ENCODE peak calls at places on chromosomes 4 and X, in six cellular contexts. L, R, K, I, Q and Y are unnamed samples.

GRCh38 chr4:147808447-147808846 is 76.6 kb downstream of the ARHGAP10 start:
- DNase-seq in K (no peak), I (no peak), Q (no peak), L (no peak), R (no peak), Y (no peak)

GRCh38 chr4:67871867-67872266 is 11.9 kb downstream of the TMPRSS11D start:
- DNase-seq in Q (no peak), R (no peak), I (no peak), K (no peak), L (no peak), Y (no peak)

GRCh38 chrX:19334945-19335626 is 8.6 kb upstream of the PDHA1 start:
- DNase-seq in K (no peak), R (no peak), I (no peak), L (no peak), Q (peak; percentile 42), Y (no peak)

GRCh38 chr4:22299678-22300077 is 216.2 kb downstream of the ADGRA3 start:
- DNase-seq in R (no peak), K (no peak), L (no peak), I (no peak), Q (no peak), Y (no peak)

GRCh38 chrX:40285876-40286275 is 188.1 kb upstream of the BCOR start:
- DNase-seq in K (no peak), Q (no peak), R (no peak), I (no peak), L (no peak), Y (no peak)

GRCh38 chrX:95889279-95889678 is 795.4 kb upstream of the DIAPH2 start:
- DNase-seq in I (no peak), L (no peak), Q (no peak), K (no peak), R (no peak), Y (no peak)

GRCh38 chr4:98430708-98431403 is 169.7 kb downstream of the RAP1GDS1 start:
- DNase-seq in K (no peak), Q (no peak), R (no peak), L (no peak), I (no peak), Y (no peak)

GRCh38 chr4:88940506-88940905 is 116.5 kb downstream of the FAM13A start:
- DNase-seq in K (no peak), Q (no peak), L (no peak), I (no peak), R (no peak), Y (no peak)

GRCh38 chr4:119040711-119041185 is 94.9 kb upstream of the MYOZ2 start:
- DNase-seq in L (no peak), K (no peak), Q (no peak), I (no peak), R (no peak), Y (no peak)

GRCh38 chrX:24982306-24982965 is 33.3 kb downstream of the ARX start:
- DNase-seq in R (no peak), Q (no peak), K (no peak), I (no peak), L (no peak), Y (no peak)

GRCh38 chrX:103666202-103667107 is 20.0 kb downstream of the MORF4L2 start:
- DNase-seq in L (no peak), I (no peak), K (no peak), R (no peak), Q (no peak), Y (no peak)

GRCh38 chr4:181168406-181168805 is 1074.8 kb upstream of the TENM3 start:
- DNase-seq in L (no peak), I (no peak), K (no peak), Q (no peak), R (no peak), Y (no peak)

GRCh38 chr4:8587469-8588195 is 4.9 kb upstream of the CPZ start:
- DNase-seq in Q (no peak), K (no peak), I (no peak), L (no peak), R (no peak), Y (no peak)

GRCh38 chr4:8276358-8277240 is 7.0 kb downstream of the HTRA3 start:
- DNase-seq in L (no peak), R (peak; percentile 90), I (peak; percentile 56), K (peak; percentile 78), Q (no peak), Y (no peak)

GRCh38 chr4:60201052-60201673 is 999.0 kb upstream of the ADGRL3 start:
- DNase-seq in R (peak; percentile 27), L (no peak), Q (peak; percentile 7), K (no peak), I (peak; percentile 21), Y (no peak)

GRCh38 chr4:132614682-132615081 is 534.4 kb upstream of the PCDH10 start:
- DNase-seq in L (no peak), Q (no peak), K (no peak), I (no peak), R (no peak), Y (no peak)

GRCh38 chrX:131308980-131309379 is 19.9 kb upstream of the IGSF1 start:
- DNase-seq in R (no peak), K (no peak), L (no peak), I (no peak), Q (no peak), Y (no peak)

GRCh38 chr4:38856046-38856445 is 571 bp downstream of the TLR6 start:
- DNase-seq in L (no peak), R (no peak), I (peak; percentile 11), K (no peak), Q (peak; percentile 46), Y (no peak)

GRCh38 chr4:95061220-95061619 is 303.5 kb downstream of the BMPR1B start:
- DNase-seq in R (no peak), Q (no peak), L (no peak), I (no peak), K (no peak), Y (no peak)

GRCh38 chr4:16893141-16893571 is 5.3 kb downstream of the LDB2 start:
- DNase-seq in Q (no peak), L (no peak), I (no peak), K (no peak), R (no peak), Y (no peak)

GRCh38 chrX:37302569-37302968 is 46.6 kb upstream of the PRRG1 start:
- DNase-seq in R (peak; percentile 52), Q (no peak), I (no peak), K (peak; percentile 12), L (no peak), Y (no peak)

GRCh38 chr4:20422398-20422797 is 170.7 kb downstream of the SLIT2 start:
- DNase-seq in L (no peak), Q (no peak), K (no peak), R (peak; percentile 5), I (peak; percentile 8), Y (no peak)

GRCh38 chr4:7312691-7313090 is 120.4 kb downstream of the SORCS2 start:
- DNase-seq in L (no peak), Q (no peak), K (no peak), I (no peak), R (no peak), Y (no peak)

GRCh38 chr4:147927377-147928137 is 195.7 kb downstream of the ARHGAP10 start:
- DNase-seq in R (no peak), I (peak; percentile 76), L (no peak), Q (no peak), K (peak; percentile 47), Y (peak; percentile 9)

GRCh38 chr4:144670776-144671175 is 24.8 kb downstream of the HHIP start:
- DNase-seq in L (no peak), R (no peak), K (no peak), I (no peak), Q (no peak), Y (no peak)

GRCh38 chr4:170109586-170110289 is 20.0 kb upstream of the AADAT start:
- DNase-seq in K (no peak), I (no peak), Q (no peak), L (no peak), R (no peak), Y (no peak)

GRCh38 chr4:16573744-16574143 is 324.7 kb downstream of the LDB2 start:
- DNase-seq in I (peak; percentile 61), R (peak; percentile 19), Q (no peak), L (no peak), K (peak; percentile 24), Y (no peak)

GRCh38 chrX:154398668-154399526 is 720 bp downstream of the RPL10 start:
- DNase-seq in L (peak; percentile 79), I (peak; percentile 89), K (peak; percentile 87), Q (peak; percentile 76), R (peak; percentile 91), Y (peak; percentile 48)

GRCh38 chr4:36884151-36884550 is 360.4 kb upstream of the NWD2 start:
- DNase-seq in I (no peak), Q (no peak), R (no peak), L (no peak), K (no peak), Y (no peak)

GRCh38 chr4:111807556-111807955 is 337.7 kb upstream of the FAM241A start:
- DNase-seq in I (no peak), R (no peak), L (no peak), Q (no peak), K (no peak), Y (no peak)

GRCh38 chr4:111808174-111808573 is 337.1 kb upstream of the FAM241A start:
- DNase-seq in Q (no peak), I (no peak), K (no peak), R (no peak), L (no peak), Y (no peak)

GRCh38 chr4:111811661-111812060 is 333.6 kb upstream of the FAM241A start:
- DNase-seq in I (no peak), R (no peak), L (no peak), K (no peak), Q (no peak), Y (no peak)

GRCh38 chr4:111802191-111802590 is 343.1 kb upstream of the FAM241A start:
- DNase-seq in I (no peak), R (no peak), Q (no peak), K (no peak), L (no peak), Y (no peak)

GRCh38 chr4:111806331-111806730 is 338.9 kb upstream of the FAM241A start:
- DNase-seq in K (no peak), R (no peak), Q (no peak), L (no peak), I (no peak), Y (no peak)
- TF ChIP-seq CTCF in K (no peak), R (no peak), Q (peak; percentile 25), L (no peak), I (no peak), Y (no peak)

GRCh38 chrX:110846071-110846470 is 50.5 kb upstream of the CHRDL1 start:
- DNase-seq in R (no peak), L (no peak), K (no peak), Q (no peak), I (no peak), Y (no peak)
- H3K27me3 ChIP-seq in R (peaks cover 3% of the 10 kb centered on the region), L (no peaks in the 10 kb centered on the region), K (no peaks in the 10 kb centered on the region), Q (no peaks in the 10 kb centered on the region), I (no peaks in the 10 kb centered on the region), Y (no peaks in the 10 kb centered on the region)

DNA sequence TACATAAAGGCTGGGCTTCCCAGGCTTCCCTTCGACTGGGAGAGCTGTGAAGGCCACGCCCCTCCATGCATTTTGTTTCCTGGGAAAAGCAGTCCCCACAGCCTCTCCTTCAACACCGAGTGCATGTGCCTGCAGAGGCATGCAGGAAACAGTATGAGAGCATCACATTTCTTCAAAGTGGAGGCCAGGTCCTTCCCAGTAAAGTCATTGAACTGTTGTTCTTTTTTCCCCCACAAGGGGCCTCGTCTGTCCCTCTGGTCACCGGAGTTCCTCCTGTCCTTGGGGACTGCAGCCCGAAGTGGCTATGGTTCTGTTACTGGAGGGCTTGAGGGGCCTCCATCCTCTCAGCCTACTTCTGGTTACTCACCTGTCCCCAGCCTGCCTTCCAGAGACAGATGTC is 56.0 kb downstream of the RAI2 start:
- DNase-seq in I (no peak), K (no peak), R (no peak), Q (no peak), L (no peak), Y (no peak)
- TF ChIP-seq CTCF in I (no peak), K (no peak), R (no peak), Q (peak; percentile 22), L (no peak), Y (no peak)

GRCh38 chr4:140567722-140568121 is 1.0 kb downstream of the UCP1 start:
- DNase-seq in K (no peak), R (peak; percentile 53), I (no peak), L (no peak), Q (no peak), Y (no peak)
- H3K27me3 ChIP-seq in K (peaks cover 64% of the 10 kb centered on the region), R (no peaks in the 10 kb centered on the region), I (peaks cover 44% of the 10 kb centered on the region), L (peaks cover 75% of the 10 kb centered on the region), Q (peaks cover 5% of the 10 kb centered on the region), Y (no peaks in the 10 kb centered on the region)